ENCODE peak calls at places on chromosomes 16 and 17, in five cellular contexts. I, U, B, J and V are unnamed samples.

GRCh38 chr16:71499775-71500364 is 10.7 kb upstream of the ZNF19 start:
- DNase-seq in I (no peak), U (peak; percentile 67), B (peak; percentile 11), J (peak; percentile 10), V (no peak)

GRCh38 chr16:3508736-3509135 is 7.9 kb downstream of the CLUAP1 start:
- DNase-seq in I (no peak), U (no peak), B (no peak), J (no peak), V (no peak)

GRCh38 chr17:77579131-77579530 is 379.4 kb upstream of the TNRC6C start:
- DNase-seq in I (no peak), U (no peak), B (no peak), J (no peak), V (no peak)

GRCh38 chr17:35018814-35019213 is 38.5 kb downstream of the LIG3 start:
- DNase-seq in I (no peak), U (no peak), B (no peak), J (no peak), V (no peak)

GRCh38 chr16:57614546-57615343 is 13.7 kb upstream of the ADGRG1 start:
- DNase-seq in I (no peak), U (no peak), B (no peak), J (no peak), V (peak; percentile 21)

GRCh38 chr17:1060991-1061390 is 64.1 kb downstream of the TIMM22 start:
- DNase-seq in I (peak; percentile 95), U (peak; percentile 78), B (no peak), J (no peak), V (no peak)

GRCh38 chr17:16048797-16049449 is 49.3 kb downstream of the TTC19 start:
- DNase-seq in I (no peak), U (no peak), B (no peak), J (no peak), V (no peak)

GRCh38 chr16:49998991-49999390 is 26.0 kb upstream of the CNEP1R1 start:
- DNase-seq in I (no peak), U (no peak), B (no peak), J (no peak), V (no peak)

GRCh38 chr17:28174352-28175046 is 132.0 kb downstream of the NLK start:
- DNase-seq in I (no peak), U (no peak), B (no peak), J (no peak), V (no peak)

GRCh38 chr17:10172241-10172741 is 26.1 kb downstream of the GAS7 start:
- DNase-seq in I (no peak), U (no peak), B (no peak), J (no peak), V (no peak)

GRCh38 chr16:84144301-84144858 is 597 bp downstream of the HSDL1 start:
- DNase-seq in I (no peak), U (peak; percentile 14), B (no peak), J (peak; percentile 49), V (peak; percentile 32)